ENCODE peak calls at places on chromosomes 7 and 10, in four cellular contexts. Z, E, M and A are unnamed samples.

GRCh38 chr7:1062296-1063294 is 18.2 kb downstream of the GPR146 start:
- DNase-seq in E (peak), M (no peak), Z (no peak), A (no peak)

GRCh38 chr7:66150471-66150870 is 35.8 kb downstream of the CRCP start:
- DNase-seq in Z (peak), E (no peak), M (no peak), A (no peak)

GRCh38 chr7:10070899-10071298 is 902.8 kb upstream of the PHF14 start:
- DNase-seq in E (no peak), Z (no peak), M (no peak), A (no peak)

GRCh38 chr10:119543814-119544642 is 1.5 kb upstream of the RGS10 start:
- DNase-seq in Z (peak), E (no peak), M (no peak), A (no peak)

GRCh38 chr10:119361037-119361436 is 153.7 kb downstream of the GRK5 start:
- DNase-seq in E (no peak), Z (no peak), M (no peak), A (no peak)

GRCh38 chr7:117113871-117114270 is 160.6 kb downstream of the ST7 start:
- DNase-seq in E (no peak), M (no peak), Z (no peak), A (no peak)

GRCh38 chr10:25758041-25758457 is 176.0 kb upstream of the MYO3A start:
- DNase-seq in Z (peak), M (no peak), E (peak), A (peak)

GRCh38 chr7:137682596-137682995 is 164.2 kb downstream of the DGKI start:
- DNase-seq in Z (peak), E (no peak), M (no peak), A (no peak)

GRCh38 chr10:119371704-119372663 is 164.6 kb downstream of the GRK5 start:
- DNase-seq in E (no peak), M (no peak), Z (no peak), A (no peak)

GRCh38 chr7:52726986-52727385 is 308.4 kb upstream of the POM121L12 start:
- DNase-seq in E (no peak), Z (no peak), M (no peak), A (no peak)

GRCh38 chr7:1992554-1992953 is 240.2 kb downstream of the MAD1L1 start:
- DNase-seq in M (no peak), Z (no peak), E (no peak), A (no peak)

GRCh38 chr7:102415685-102416225 is 17.6 kb upstream of the ORAI2 start:
- DNase-seq in M (no peak), E (peak), Z (no peak), A (peak)

GRCh38 chr10:121459279-121459764 is 138.9 kb downstream of the FGFR2 start:
- DNase-seq in E (no peak), M (no peak), Z (no peak), A (no peak)

GRCh38 chr10:65123120-65123519 is 1601.9 kb downstream of the REEP3 start:
- DNase-seq in M (no peak), E (no peak), Z (no peak), A (no peak)

GRCh38 chr10:109845308-109845707 is 78.0 kb downstream of the XPNPEP1 start:
- DNase-seq in E (no peak), M (no peak), Z (no peak), A (no peak)

GRCh38 chr10:88114368-88114767 is 250.9 kb downstream of the PTEN start:
- DNase-seq in E (no peak), M (no peak), Z (no peak), A (peak)

GRCh38 chr7:37259381-37259821 is 189.3 kb downstream of the ELMO1 start:
- DNase-seq in Z (no peak), M (no peak), E (no peak), A (no peak)

GRCh38 chr10:88064608-88065383 is 201.4 kb downstream of the PTEN start:
- DNase-seq in E (peak), M (no peak), Z (peak), A (peak)

GRCh38 chr7:80428161-80429054 is 83.5 kb downstream of the GNAT3 start:
- DNase-seq in M (no peak), Z (peak), E (peak), A (peak)

GRCh38 chr10:96880575-96880974 is 48.5 kb downstream of the LCOR start:
- DNase-seq in E (no peak), Z (no peak), M (no peak), A (no peak)

GRCh38 chr10:28241766-28242399 is 61.0 kb downstream of the MPP7 start:
- DNase-seq in M (no peak), E (peak), Z (peak), A (peak)

GRCh38 chr10:29370612-29371092 is 81.8 kb downstream of the LYZL1 start:
- DNase-seq in E (no peak), M (no peak), Z (peak), A (no peak)

GRCh38 chr10:122461729-122462532 is 578 bp downstream of the HTRA1 start:
- DNase-seq in M (no peak), E (no peak), Z (no peak), A (no peak)

GRCh38 chr10:78513330-78513729 is 479.7 kb downstream of the RPS24 start:
- DNase-seq in Z (no peak), M (no peak), E (no peak), A (no peak)

GRCh38 chr10:51180141-51180540 is 105.9 kb downstream of the PRKG1 start:
- DNase-seq in E (no peak), M (no peak), Z (no peak), A (no peak)

GRCh38 chr7:123791001-123791400 is 42.2 kb upstream of the WASL start:
- DNase-seq in E (no peak), Z (no peak), M (no peak), A (no peak)

GRCh38 chr7:132437730-132438129 is 138.5 kb downstream of the PLXNA4 start:
- DNase-seq in Z (no peak), M (no peak), E (no peak), A (peak)

GRCh38 chr7:73971315-73971700 is 56.7 kb upstream of the ELN start:
- DNase-seq in Z (no peak), E (peak), M (no peak), A (no peak)

GRCh38 chr7:92765725-92766124 is 70.6 kb downstream of the CDK6 start:
- DNase-seq in M (no peak), Z (peak), E (no peak), A (no peak)

GRCh38 chr7:92766461-92767003 is 69.8 kb downstream of the CDK6 start:
- DNase-seq in Z (peak), E (no peak), M (no peak), A (no peak)

GRCh38 chr7:92762853-92763252 is 73.5 kb downstream of the CDK6 start:
- DNase-seq in E (no peak), Z (no peak), M (no peak), A (no peak)

GRCh38 chr7:92761391-92762098 is 74.8 kb downstream of the CDK6 start:
- DNase-seq in E (no peak), M (no peak), Z (no peak), A (no peak)

DNA sequence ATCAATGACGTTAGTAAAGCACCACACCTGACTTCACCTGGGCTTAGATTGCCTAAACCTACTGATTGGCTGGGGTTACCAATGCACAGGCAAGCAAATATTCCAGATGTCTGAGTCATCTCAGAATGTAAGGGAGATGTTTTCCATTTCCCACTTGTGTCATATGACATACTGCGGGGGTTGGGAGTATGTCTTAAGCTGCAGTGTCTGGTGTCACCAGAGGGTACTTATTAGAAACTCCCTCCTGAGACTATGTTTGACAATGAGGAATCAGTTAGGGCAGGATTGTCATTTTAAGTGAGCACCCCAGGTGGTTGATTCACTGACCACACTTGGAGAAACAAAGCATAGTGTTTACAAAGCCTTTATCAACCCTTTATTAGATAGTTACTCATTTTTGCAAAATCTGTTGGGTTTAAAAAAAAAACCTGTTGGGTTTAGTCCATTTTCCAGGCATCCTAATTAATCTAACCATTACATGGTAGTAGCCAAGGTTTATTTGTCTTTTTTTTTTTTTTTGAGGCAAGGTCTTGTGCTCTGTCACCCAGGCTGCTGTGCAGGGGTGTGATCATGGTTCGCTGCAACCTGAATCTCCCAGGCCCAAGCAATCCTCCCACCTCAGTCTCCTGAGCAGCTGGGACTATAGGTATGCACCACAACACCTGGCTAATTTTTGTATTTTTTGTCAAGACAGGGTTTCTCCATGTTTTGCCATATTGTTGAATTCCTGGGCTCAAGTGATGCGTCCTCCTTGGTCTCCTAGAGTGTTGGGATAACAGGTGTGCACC is 72.5 kb downstream of the CDK6 start:
- DNase-seq in M (no peak), Z (peak), E (no peak), A (no peak)
- TF ChIP-seq CTCF in M (no peak), Z (no peak), E (no peak), A (no peak)

GRCh38 chr7:100874577-100875355 is at the start of gene SRRT:
- DNase-seq in Z (peak), E (peak), M (peak), A (peak)
- TF ChIP-seq CTCF in Z (peak), E (no peak), M (peak), A (no peak)

GRCh38 chr7:139500770-139501138 is 17.3 kb upstream of the KLRG2 start:
- DNase-seq in Z (no peak), E (no peak), M (no peak), A (no peak)

GRCh38 chr7:139509535-139509934 is 13.9 kb upstream of the CLEC2L start:
- DNase-seq in Z (no peak), E (no peak), M (no peak), A (no peak)

GRCh38 chr7:139502226-139502625 is 18.8 kb upstream of the KLRG2 start:
- DNase-seq in E (no peak), M (no peak), Z (no peak), A (no peak)

GRCh38 chr7:139505563-139505962 is 17.9 kb upstream of the CLEC2L start:
- DNase-seq in E (no peak), M (no peak), Z (peak), A (peak)
- TF ChIP-seq CTCF in E (peak), M (no peak), Z (peak), A (peak)

GRCh38 chr10:17001961-17002749 is 127.5 kb downstream of the CUBN start:
- DNase-seq in Z (peak), E (no peak), M (no peak), A (peak)
- TF ChIP-seq CTCF in Z (no peak), E (no peak), M (no peak), A (no peak)

DNA sequence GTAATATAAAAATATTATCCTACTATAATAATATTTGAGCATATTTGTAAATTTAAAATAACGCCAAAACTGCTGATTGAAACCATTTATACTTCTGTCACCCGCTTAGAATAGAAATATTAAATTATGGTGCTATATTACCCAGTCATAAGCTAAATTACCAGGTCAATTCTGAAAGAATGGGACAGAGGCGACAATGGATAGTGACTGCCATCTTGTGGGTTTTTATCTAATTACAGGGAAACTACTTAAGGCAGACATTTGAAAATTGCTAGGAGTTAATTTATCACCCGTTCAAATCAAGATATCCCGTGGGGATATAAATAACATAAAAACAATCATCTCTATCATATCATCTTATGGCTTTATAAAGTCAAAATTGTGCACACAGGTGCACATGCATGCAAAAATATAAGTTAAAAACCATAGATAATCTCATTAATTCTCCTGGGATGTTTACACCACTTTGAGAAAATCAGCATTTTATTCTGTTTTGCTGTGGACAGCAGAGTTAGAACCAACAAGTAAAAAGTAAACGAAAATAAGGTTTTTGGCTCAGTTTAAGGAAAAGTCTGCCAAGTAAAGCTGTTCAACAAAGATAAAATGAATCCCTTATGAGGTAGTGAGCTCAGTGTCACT is 41.3 kb upstream of the HPSE2 start:
- DNase-seq in Z (peak), M (no peak), E (no peak), A (no peak)
- TF ChIP-seq CTCF in Z (peak), M (no peak), E (no peak), A (peak)

GRCh38 chr10:71283410-71283809 is 35.6 kb upstream of the SLC29A3 start:
- DNase-seq in E (no peak), Z (no peak), M (no peak), A (no peak)

GRCh38 chr10:71286521-71287294 is 32.4 kb upstream of the SLC29A3 start:
- DNase-seq in Z (no peak), E (no peak), M (no peak), A (no peak)

GRCh38 chr10:71285986-71286385 is 33.1 kb upstream of the SLC29A3 start:
- DNase-seq in E (no peak), M (no peak), Z (no peak), A (no peak)

GRCh38 chr10:71284544-71285179 is 34.4 kb upstream of the SLC29A3 start:
- DNase-seq in M (no peak), E (no peak), Z (no peak), A (no peak)

DNA sequence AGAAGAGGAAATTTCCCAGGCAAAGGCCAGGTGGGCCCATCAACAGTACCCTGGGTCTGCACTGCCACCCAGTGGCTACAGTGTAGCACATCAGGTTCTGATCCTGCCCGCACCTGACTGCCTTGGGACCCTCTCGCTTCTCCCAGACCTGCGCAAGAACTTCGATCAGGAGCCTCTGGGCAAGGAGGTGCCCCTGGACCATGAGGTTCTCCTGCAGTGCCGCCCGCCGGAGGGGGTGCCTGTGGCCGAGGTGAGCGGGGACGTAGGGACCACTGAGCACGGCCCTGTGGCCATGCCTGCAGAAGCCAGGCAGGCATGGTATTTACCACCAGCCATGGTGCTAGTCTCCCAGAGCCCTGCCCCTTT is 33.9 kb upstream of the SLC29A3 start:
- DNase-seq in E (peak), M (no peak), Z (peak), A (peak)
- TF ChIP-seq CTCF in E (peak), M (peak), Z (peak), A (peak)

GRCh38 chr7:41599760-41600159 is 103.1 kb downstream of the INHBA start:
- DNase-seq in E (no peak), M (no peak), Z (no peak), A (no peak)
- TF ChIP-seq CTCF in E (no peak), M (no peak), Z (peak), A (no peak)